ENCODE peak calls at places on chromosomes 2 and 18, in six cellular contexts. R is IMR-90, T is neural progenitor cell, Y is HCT116, I is ovary, E is cardiac muscle cell. M is an unnamed sample.

GRCh38 chr2:238169708-238170251 is 11.0 kb downstream of the ERFE start:
- DNase-seq in R (peak), T (no peak), Y (no peak), I (no peak), E (peak), M (no peak)

GRCh38 chr18:3180325-3180724 is 39.4 kb downstream of the MYOM1 start:
- DNase-seq in R (peak), T (peak), Y (no peak), I (no peak), E (peak), M (no peak)

GRCh38 chr2:181673178-181673577 is 7.1 kb downstream of the NEUROD1 start:
- DNase-seq in R (no peak), T (no peak), Y (no peak), I (no peak), E (no peak), M (no peak)

GRCh38 chr2:16522031-16522818 is 143.4 kb downstream of the CYRIA start:
- DNase-seq in R (no peak), T (no peak), Y (no peak), I (no peak), E (peak), M (no peak)

GRCh38 chr2:90069290-90069894 is 1377.9 kb downstream of the RPIA start:
- DNase-seq in R (no peak), T (no peak), Y (no peak), I (no peak), E (peak), M (peak)

GRCh38 chr18:9839211-9839610 is 46.6 kb upstream of the TXNDC2 start:
- DNase-seq in R (no peak), T (no peak), Y (no peak), I (no peak), E (no peak), M (no peak)

GRCh38 chr18:57466307-57466706 is 31.1 kb downstream of the ONECUT2 start:
- DNase-seq in R (no peak), T (no peak), Y (no peak), I (no peak), E (no peak), M (no peak)

GRCh38 chr18:55340998-55341397 is 247.0 kb downstream of the TCF4 start:
- DNase-seq in R (no peak), T (no peak), Y (no peak), I (no peak), E (no peak), M (no peak)

GRCh38 chr2:239917128-239917956 is 107.8 kb downstream of the NDUFA10 start:
- DNase-seq in R (no peak), T (no peak), Y (peak), I (no peak), E (no peak), M (peak)

GRCh38 chr2:44245068-44245861 is 30.0 kb upstream of the SLC3A1 start:
- DNase-seq in R (no peak), T (no peak), Y (no peak), I (no peak), E (no peak), M (no peak)

GRCh38 chr18:35497006-35497333 is 790 bp downstream of the INO80C start:
- DNase-seq in R (peak), T (no peak), Y (no peak), I (no peak), E (peak), M (no peak)

GRCh38 chr18:56995579-56996194 is 151.2 kb upstream of the BOD1L2 start:
- DNase-seq in R (no peak), T (peak), Y (no peak), I (no peak), E (no peak), M (no peak)

GRCh38 chr2:121062493-121062892 is 222.5 kb downstream of the TFCP2L1 start:
- DNase-seq in R (no peak), T (no peak), Y (no peak), I (no peak), E (no peak), M (no peak)

GRCh38 chr2:45652090-45653050 is 895 bp downstream of the PRKCE start:
- DNase-seq in R (peak), T (peak), Y (no peak), I (peak), E (peak), M (peak)

GRCh38 chr2:212595036-212595654 is 56.5 kb upstream of the ERBB4 start:
- DNase-seq in R (peak), T (no peak), Y (peak), I (no peak), E (peak), M (no peak)
- TF ChIP-seq CTCF in R (peak), T (peak), Y (peak), I (no peak), E (no peak), M (no peak)

DNA sequence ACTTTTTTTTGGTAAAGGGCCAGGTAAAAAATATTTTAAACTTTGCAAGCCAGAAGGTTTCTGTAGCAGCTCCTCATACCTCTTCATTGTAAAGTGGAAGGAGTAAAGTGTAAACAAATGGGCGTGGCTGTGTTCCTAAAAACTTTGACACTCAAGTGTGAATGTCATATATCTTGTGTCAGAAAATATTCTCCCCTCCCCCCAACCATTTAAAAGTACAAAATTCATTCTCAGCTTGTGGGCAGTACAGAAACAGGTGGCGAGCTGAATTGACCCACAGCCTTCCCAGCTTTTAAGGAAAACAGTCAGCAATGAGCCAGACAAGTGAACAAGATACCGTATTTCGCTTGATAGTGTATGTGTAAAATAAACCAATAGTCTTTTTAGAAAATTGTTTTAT is 4.0 kb downstream of the YPEL5 start:
- DNase-seq in R (no peak), T (no peak), Y (no peak), I (no peak), E (no peak), M (no peak)
- H3K4me3 ChIP-seq in R (no peak), T (no peak), Y (no peak), I (no peak), E (no peak), M (no peak)

GRCh38 chr2:191864623-191865521 is 18.0 kb upstream of the CAVIN2 start:
- DNase-seq in R (peak), T (no peak), Y (no peak), I (no peak), E (peak), M (no peak)

GRCh38 chr2:191863988-191864387 is 17.1 kb upstream of the CAVIN2 start:
- DNase-seq in R (peak), T (no peak), Y (no peak), I (no peak), E (peak), M (no peak)

GRCh38 chr2:191860760-191861466 is 14.0 kb upstream of the CAVIN2 start:
- DNase-seq in R (no peak), T (peak), Y (no peak), I (no peak), E (no peak), M (no peak)

GRCh38 chr2:191866195-191866594 is 19.3 kb upstream of the CAVIN2 start:
- DNase-seq in R (no peak), T (no peak), Y (no peak), I (no peak), E (no peak), M (no peak)

DNA sequence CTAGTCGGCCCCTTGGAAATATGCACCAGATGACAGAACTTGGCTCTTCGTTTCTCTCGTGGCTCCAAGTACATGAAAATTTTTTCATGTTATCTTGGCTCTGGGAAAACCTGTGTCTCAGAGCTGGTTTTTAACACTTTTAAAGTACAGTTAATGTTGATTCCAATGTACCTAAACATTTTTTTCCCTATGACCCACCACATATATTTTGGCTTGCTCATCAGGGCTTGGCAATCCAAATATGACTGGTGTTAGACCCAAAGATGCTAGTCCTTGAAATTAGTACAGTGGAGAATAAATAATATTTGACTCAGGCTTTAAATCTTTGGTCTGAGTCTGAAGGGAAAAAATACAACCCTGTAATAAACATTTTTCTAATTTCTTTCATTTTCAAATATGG is 15.5 kb upstream of the CAVIN2 start:
- DNase-seq in R (peak), T (no peak), Y (no peak), I (no peak), E (no peak), M (no peak)
- H3K27ac ChIP-seq in R (no peak), T (no peak), Y (no peak), I (no peak), E (no peak), M (no peak)

GRCh38 chr18:74478876-74479275 is 17.3 kb upstream of the CNDP2 start:
- DNase-seq in R (no peak), T (no peak), Y (no peak), I (no peak), E (no peak), M (no peak)

GRCh38 chr18:74473976-74474375 is 16.9 kb upstream of the DIPK1C start:
- DNase-seq in R (no peak), T (no peak), Y (no peak), I (no peak), E (no peak), M (no peak)

GRCh38 chr18:74477771-74478170 is 18.4 kb upstream of the CNDP2 start:
- DNase-seq in R (no peak), T (no peak), Y (no peak), I (no peak), E (no peak), M (no peak)

GRCh38 chr18:74478316-74478715 is 17.8 kb upstream of the CNDP2 start:
- DNase-seq in R (no peak), T (no peak), Y (no peak), I (no peak), E (no peak), M (no peak)

DNA sequence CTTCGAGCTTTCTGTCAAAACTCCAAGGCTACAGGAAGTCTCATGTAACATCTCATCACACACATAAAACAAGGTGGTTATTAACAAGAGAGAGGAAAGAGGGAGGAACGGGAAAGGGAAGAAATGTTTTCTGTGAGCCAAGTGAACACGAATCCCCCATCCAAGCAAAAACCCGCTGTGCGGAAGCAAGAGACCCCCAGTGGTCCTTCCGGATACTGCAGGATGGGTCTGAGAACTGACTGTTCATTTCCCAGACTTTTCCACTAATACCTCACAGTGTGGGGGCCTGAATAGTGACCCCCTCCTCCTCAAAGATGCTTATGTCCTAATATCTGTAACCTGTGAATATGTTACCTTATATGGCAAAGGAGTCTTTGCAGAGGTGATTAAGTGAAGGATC is 19.0 kb upstream of the DIPK1C start:
- DNase-seq in R (peak), T (peak), Y (no peak), I (no peak), E (peak), M (peak)
- TF ChIP-seq CTCF in R (peak), T (peak), Y (peak), I (no peak), E (peak), M (peak)

DNA sequence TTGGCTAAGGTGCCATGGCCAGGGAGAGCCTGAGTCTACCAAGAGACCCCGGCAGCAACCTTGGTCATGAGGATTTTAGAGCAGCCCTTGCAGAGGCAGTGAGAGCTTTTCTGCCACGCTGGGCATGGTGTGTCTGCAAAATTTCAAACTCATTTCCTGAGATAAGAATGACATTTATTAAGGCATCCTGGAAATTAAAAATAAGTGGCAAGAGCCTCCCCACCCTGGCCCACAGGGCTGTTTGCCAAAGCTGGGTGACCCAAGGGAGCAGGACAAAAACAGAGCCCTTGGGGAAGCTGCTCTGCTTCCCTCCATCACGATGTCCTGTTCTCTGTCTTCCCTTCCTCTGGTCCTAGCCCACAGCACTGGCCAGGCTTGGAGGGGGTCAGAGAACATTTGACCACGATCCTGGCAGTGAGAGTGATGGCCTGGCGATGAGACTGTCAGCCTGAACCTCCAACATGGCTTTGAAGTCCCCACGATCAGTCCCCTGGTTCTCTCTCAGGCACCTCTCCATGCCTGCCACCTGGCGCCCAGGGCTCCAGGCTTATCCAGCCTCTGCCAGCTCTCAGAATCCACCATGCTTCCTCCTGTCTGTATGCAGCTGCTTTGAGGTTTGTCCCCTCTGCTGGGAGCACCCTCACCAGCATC is 68.9 kb upstream of the RMDN2 start:
- DNase-seq in R (no peak), T (no peak), Y (no peak), I (no peak), E (no peak), M (no peak)
- H3K4me3 ChIP-seq in R (no peak), T (no peak), Y (no peak), I (no peak), E (no peak), M (no peak)

GRCh38 chr2:26951246-26951645 is 19.2 kb upstream of the MAPRE3 start:
- DNase-seq in R (no peak), T (no peak), Y (no peak), I (no peak), E (peak), M (no peak)
- H3K27ac ChIP-seq in R (no peak), T (no peak), Y (no peak), I (no peak), E (no peak), M (no peak)

DNA sequence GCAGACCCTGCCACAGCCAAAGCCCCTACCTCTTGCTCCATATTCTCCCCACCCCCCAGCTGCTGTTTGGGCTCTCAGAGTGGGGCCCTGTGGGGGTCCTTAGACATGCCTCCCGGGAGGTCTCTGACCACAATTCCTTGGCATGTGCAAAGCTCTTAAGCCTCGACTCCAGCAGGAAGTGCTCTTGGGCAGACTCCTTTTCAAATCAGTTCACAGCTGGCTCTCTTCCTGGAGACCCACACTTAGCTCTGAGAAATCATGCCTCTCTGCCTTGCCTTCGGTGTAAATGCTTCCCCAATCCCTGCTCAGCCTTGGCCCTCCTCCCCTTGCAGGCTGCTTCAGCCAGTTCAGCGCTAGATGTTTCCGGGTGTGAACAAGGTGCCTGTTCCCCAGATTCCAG is 46.9 kb downstream of the NGEF start:
- DNase-seq in R (no peak), T (no peak), Y (no peak), I (no peak), E (no peak), M (no peak)
- TF ChIP-seq CTCF in R (no peak), T (no peak), Y (no peak), I (no peak), E (no peak), M (no peak)

GRCh38 chr2:128317186-128317897 is 1.3 kb downstream of the HS6ST1 start:
- DNase-seq in R (no peak), T (peak), Y (no peak), I (peak), E (no peak), M (peak)

GRCh38 chr2:128315122-128315828 is 3.4 kb downstream of the HS6ST1 start:
- DNase-seq in R (no peak), T (peak), Y (no peak), I (no peak), E (no peak), M (peak)

GRCh38 chr2:128316777-128317185 is 1.9 kb downstream of the HS6ST1 start:
- DNase-seq in R (no peak), T (no peak), Y (no peak), I (no peak), E (no peak), M (no peak)

GRCh38 chr2:128314348-128315121 is 4.1 kb downstream of the HS6ST1 start:
- DNase-seq in R (no peak), T (no peak), Y (no peak), I (no peak), E (no peak), M (peak)

DNA sequence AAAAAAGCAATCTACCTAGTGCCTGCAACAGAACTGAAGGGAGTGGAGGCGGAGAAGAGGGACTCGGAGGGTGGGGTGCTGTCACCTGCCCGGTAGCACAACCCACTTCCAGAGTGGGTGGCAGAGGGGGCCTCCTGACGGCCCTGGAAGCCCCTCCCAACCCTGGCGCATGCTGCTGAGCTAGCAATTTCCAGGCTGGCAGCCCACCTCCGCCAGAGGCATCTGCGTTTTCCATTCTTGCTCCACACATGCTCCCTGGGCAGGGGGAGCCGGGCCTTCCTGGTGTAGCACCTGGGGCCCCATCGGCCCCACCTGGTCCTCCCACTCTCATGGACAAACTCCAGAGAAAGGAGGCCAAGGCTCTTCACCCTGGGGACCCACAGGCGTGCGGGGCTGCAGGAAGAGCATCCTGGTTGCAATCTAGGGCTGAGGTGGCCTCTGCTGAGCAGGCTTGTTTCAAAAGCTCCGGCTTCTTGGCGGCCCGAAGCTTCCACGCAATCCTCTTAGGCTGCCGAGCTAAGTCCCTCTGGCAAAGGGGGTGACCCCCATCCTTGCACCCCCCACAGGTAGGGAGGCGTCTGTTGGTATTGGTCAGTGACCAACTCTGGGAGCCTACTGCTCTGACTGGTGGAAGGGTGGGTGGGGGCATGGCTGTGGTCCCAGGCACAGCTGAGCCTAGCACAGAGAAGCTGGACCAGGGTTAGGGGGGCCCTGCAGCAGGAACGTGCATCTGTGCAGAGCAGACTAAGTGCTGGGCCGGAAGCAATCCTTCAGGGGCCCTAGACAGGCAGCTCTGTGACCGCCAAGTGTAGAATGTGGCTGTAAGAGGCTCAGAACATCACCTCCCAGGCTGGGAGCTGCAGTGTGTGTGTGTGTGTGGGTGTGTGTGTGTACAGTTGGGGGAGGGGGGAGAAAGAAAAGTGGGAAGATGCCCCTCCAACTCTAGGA is 2.6 kb downstream of the HS6ST1 start:
- DNase-seq in R (peak), T (no peak), Y (no peak), I (peak), E (peak), M (peak)
- H3K4me3 ChIP-seq in R (peak), T (peak), Y (no peak), I (peak), E (no peak), M (peak)

GRCh38 chr2:203664029-203664755 is 42.2 kb upstream of the CD28 start:
- DNase-seq in R (no peak), T (no peak), Y (no peak), I (no peak), E (no peak), M (no peak)
- H3K27ac ChIP-seq in R (no peak), T (no peak), Y (no peak), I (no peak), E (no peak), M (no peak)

M was measured in testis.